ENCODE peak calls at places on chromosome X, in six cellular contexts. H is A549, J is testis, K is HCT116, C is adrenal gland, N is uterus. Q is an unnamed sample. For H3K4me1, the result is how much of the 10 kb centered on the place peaks cover.

GRCh38 chrX:110320588-110320987 is 2.7 kb upstream of the AMMECR1 start:
- DNase-seq in H (no peak), J (no peak), K (no peak), C (no peak), N (no peak), Q (no peak)

GRCh38 chrX:13614154-13614553 is 38.8 kb upstream of the TCEANC start:
- DNase-seq in H (no peak), J (no peak), K (no peak), C (no peak), N (no peak), Q (no peak)

GRCh38 chrX:118595501-118596042 is 100.0 kb downstream of the DOCK11 start:
- DNase-seq in H (no peak), J (no peak), K (no peak), C (no peak), N (no peak), Q (no peak)

GRCh38 chrX:14015941-14016340 is 13.8 kb downstream of the GEMIN8 start:
- DNase-seq in H (no peak), J (no peak), K (no peak), C (no peak), N (no peak), Q (no peak)

GRCh38 chrX:9492901-9493300 is 28.0 kb downstream of the TBL1X start:
- DNase-seq in H (no peak), J (no peak), K (no peak), C (no peak), N (no peak), Q (no peak)

GRCh38 chrX:7638053-7638452 is 204.9 kb upstream of the VCX start:
- DNase-seq in H (no peak), J (no peak), K (no peak), C (no peak), N (no peak), Q (no peak)

GRCh38 chrX:371907-372306 is 14.8 kb downstream of the PPP2R3B start:
- DNase-seq in H (no peak), J (no peak), K (no peak), C (no peak), N (no peak), Q (no peak)

GRCh38 chrX:21963226-21963625 is 22.7 kb downstream of the SMS start:
- DNase-seq in H (no peak), J (no peak), K (no peak), C (no peak), N (no peak), Q (no peak)

GRCh38 chrX:5575407-5575806 is 653.3 kb downstream of the NLGN4X start:
- DNase-seq in H (no peak), J (no peak), K (no peak), C (no peak), N (no peak), Q (no peak)

GRCh38 chrX:46642145-46642544 is 68.6 kb downstream of the CHST7 start:
- DNase-seq in H (peak), J (no peak), K (no peak), C (no peak), N (no peak), Q (no peak)

DNA sequence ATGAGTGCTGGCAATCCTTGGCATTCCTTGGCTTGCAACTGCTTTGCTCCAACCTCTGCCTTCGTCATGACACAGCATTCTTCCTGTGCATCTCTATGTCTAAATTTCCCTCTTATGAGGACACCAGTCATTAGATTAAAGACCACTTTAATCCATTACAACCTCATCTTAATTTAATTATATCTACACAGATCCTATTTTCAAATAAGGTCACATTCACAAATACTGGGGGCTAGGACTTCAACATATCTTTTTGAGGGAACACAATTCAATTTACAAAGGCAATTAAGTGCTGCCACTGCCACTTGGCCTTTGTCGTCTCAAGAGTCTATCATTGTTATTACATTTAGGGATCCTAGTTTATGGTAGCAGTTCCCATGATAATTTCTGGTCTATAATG is 163.7 kb upstream of the PPP1R2C start:
- DNase-seq in H (no peak), J (no peak), K (no peak), C (no peak), N (no peak), Q (no peak)
- H3K4me1 ChIP-seq in H (under half), J (under half), K (under half), C (under half), N (under half), Q (under half)

DNA sequence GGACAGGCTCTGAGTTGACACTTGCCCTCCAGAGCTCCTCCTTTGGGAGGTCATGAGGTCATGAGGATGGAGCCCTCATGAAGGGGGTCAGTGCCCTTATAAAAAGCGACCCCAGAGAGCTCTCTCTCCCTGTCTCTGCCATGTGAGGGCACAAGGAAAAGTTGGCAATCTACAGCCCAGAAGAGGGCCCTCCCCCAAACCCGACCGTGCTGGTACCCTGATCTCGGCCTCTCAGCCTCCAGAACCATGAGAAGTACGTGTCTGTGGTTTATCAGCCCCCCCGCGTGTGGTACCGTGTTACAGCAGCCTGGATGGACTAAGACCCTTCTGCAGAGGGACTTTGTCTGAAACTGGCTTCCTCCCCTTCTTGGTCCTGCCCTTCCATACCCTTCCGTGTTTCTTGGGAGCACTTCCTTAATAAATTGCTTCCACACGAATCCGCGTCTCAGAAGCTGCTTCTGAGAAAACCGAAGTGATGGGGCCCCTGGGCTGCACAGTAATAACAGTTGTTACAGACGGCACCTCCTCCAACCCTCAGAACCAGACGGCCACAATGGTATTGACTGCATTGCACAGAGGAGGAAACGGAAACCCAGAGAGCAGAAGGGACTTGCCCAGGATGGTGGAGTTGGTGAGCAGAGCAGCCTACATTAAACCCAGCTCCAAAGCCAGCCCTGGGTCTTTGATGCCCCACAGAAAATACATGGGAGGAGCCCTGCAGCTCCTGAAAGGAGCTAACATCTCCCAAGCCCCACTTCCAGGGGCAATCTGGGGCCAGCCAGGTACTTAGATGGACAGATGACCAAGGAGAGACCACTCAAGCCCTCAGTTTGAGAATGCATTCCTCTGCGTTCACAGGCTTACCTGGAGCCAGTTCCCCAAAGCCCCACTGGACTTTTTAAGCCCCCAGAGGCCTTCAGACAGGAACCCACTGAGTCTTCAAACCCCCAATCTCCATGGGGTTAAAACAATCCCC is 242.7 kb downstream of the BCOR start:
- DNase-seq in H (no peak), J (no peak), K (no peak), C (no peak), N (no peak), Q (no peak)
- TF ChIP-seq POLR2A in H (no peak), J (no peak), K (no peak), C (no peak), N (no peak), Q (no peak)

DNA sequence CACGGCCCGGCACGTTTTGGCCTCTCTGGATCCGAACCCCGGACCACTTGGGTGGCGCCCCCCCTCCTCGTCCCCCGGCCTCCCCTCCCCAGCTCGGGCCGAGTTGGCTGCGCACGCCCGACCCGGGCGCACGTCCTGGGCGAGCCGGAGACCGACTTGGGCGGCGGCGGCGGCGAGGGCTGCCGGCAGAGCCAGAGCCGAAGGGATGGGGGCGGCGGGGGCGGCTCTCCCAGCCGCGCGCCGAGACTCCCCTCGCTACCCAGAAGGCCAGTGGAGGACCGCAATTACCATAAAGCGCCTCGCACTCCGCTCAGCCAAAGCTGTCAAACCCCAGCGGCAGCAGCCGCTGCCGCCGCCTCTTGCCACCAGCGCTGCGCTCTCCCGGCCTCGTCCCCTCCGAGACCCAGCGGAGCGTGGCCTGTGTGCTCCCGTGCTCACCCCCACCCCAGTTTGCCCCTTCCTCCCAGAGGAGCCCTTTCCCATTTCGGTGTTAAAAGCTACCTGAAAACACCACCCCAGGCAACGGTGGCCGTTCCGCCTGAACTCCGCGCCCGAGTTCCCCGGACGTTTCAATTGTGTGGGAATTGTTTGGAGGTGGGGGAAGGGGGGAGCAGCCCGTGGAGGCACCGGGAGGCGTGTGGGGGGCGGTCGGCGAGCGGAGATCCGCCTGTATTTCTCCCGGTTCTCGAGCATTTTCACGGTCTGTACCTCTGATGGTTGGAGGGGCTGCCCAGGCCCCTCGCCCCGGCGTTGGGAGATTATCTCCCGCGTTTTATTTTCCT is 697 bp upstream of the BCOR start:
- DNase-seq in H (peak), J (peak), K (no peak), C (no peak), N (peak), Q (peak)
- H3K4me1 ChIP-seq in H (under half), J (under half), K (under half), C (under half), N (under half), Q (under half)

GRCh38 chrX:153953342-153953830 is 8.9 kb upstream of the RENBP start:
- DNase-seq in H (peak), J (peak), K (no peak), C (peak), N (peak), Q (peak)

GRCh38 chrX:153953892-153954617 is 9.6 kb upstream of the RENBP start:
- DNase-seq in H (no peak), J (no peak), K (no peak), C (no peak), N (no peak), Q (no peak)

GRCh38 chrX:153954618-153955450 is 10.4 kb upstream of the RENBP start:
- DNase-seq in H (no peak), J (no peak), K (no peak), C (no peak), N (no peak), Q (no peak)

GRCh38 chrX:153951683-153952372 is 7.4 kb upstream of the RENBP start:
- DNase-seq in H (no peak), J (no peak), K (no peak), C (no peak), N (no peak), Q (no peak)

DNA sequence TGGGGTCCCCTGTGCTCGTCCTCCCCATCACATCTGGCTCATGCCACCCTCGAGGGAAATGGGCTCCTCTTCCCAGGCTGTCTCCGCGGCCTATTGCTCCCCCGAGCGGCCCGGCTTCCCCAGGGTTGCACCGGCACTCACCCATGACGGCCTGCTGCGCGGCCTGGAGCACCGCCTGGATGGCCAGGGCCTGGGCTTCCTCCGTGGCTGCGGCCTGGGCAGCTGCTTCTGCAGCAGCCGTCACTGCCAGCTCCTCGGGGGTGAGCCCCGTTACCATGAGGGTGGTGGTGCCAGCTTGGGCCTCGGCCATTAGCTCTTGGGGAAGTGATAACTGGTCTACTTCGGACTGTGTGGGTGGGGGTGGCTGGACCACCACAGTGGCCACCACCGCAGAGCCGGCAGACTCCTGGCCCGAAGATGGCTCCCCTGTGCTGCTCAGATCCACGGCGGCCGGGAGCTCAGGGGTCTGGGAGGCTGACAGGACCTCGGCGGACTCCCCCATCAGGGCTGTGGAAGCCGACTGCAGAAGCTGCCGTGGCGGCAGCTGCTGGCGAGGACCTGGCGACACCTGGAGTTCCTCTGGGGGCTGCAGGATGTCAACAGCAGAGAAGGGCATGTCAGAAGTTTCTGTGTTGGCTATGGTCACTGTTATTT is 8.1 kb upstream of the RENBP start:
- DNase-seq in H (no peak), J (no peak), K (no peak), C (no peak), N (no peak), Q (no peak)
- TF ChIP-seq POLR2A in H (no peak), J (no peak), K (no peak), C (no peak), N (no peak), Q (no peak)

GRCh38 chrX:2698604-2699003 is 7.5 kb downstream of the CD99 start:
- DNase-seq in H (no peak), J (no peak), K (no peak), C (no peak), N (no peak), Q (no peak)

GRCh38 chrX:2697306-2697705 is 6.2 kb downstream of the CD99 start:
- DNase-seq in H (no peak), J (no peak), K (no peak), C (no peak), N (no peak), Q (no peak)

GRCh38 chrX:2696698-2697215 is 5.7 kb downstream of the CD99 start:
- DNase-seq in H (no peak), J (no peak), K (no peak), C (no peak), N (no peak), Q (peak)

GRCh38 chrX:2699959-2700358 is 8.9 kb downstream of the CD99 start:
- DNase-seq in H (no peak), J (no peak), K (no peak), C (no peak), N (no peak), Q (no peak)

DNA sequence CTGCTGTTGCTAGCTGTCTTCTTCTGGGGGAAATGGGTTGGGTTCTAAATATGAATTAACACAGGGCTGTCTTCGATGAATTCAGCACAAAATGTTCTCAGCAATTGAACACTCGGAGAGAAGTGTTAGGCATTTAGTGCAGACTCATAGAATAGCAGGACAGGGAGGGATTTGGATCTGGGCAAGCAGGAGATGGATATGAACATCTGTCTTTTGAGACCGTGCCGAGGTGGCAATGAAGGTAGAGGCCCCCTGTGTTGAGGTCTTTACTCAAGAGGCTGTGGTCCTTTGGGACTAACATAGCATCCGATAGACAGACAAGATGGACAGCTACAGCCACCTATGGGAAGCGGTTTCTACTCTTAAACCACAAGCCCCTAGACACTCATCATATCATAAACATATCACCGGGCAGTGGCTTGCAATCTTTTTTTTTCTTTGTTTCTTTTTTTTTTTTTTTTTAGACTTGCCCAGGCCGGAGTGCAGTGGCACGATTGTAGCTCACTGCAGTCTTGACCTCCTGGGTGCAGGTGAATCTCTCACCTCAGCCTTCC is 6.7 kb downstream of the CD99 start:
- DNase-seq in H (no peak), J (no peak), K (no peak), C (no peak), N (no peak), Q (no peak)
- H3K4me1 ChIP-seq in H (under half), J (half or more), K (under half), C (under half), N (under half), Q (half or more)